ENCODE peak calls at places on chromosomes 1 and 21, in five cellular contexts. Q is DND-41, P is heart right ventricle, U is body of pancreas, J is spleen. L is an unnamed sample.
A peak's percentile ranks its signal among the peaks of the same experiment; 100 is the strongest.

GRCh38 chr1:152047954-152048640 is 11.3 kb upstream of the S100A11 start:
- DNase-seq in Q (peak; percentile 90), P (peak; percentile 86), U (peak; percentile 91), J (peak; percentile 97), L (peak; percentile 87)

GRCh38 chr21:46318464-46318845 is 5.2 kb downstream of the C21orf58 start:
- DNase-seq in Q (no peak), P (no peak), U (no peak), J (no peak), L (no peak)

GRCh38 chr21:44985441-44986401 is 45.9 kb downstream of the SLX9 start:
- DNase-seq in Q (no peak), P (peak; percentile 5), U (peak; percentile 8), J (peak; percentile 69), L (peak; percentile 46)

GRCh38 chr1:32464716-32465540 is at the start of gene ZBTB8B:
- DNase-seq in Q (no peak), P (peak; percentile 72), U (peak; percentile 78), J (peak; percentile 79), L (peak; percentile 59)

GRCh38 chr1:184060316-184060715 is 8.8 kb downstream of the TSEN15 start:
- DNase-seq in Q (no peak), P (no peak), U (no peak), J (no peak), L (no peak)

GRCh38 chr1:39394598-39394997 is 96.8 kb upstream of the BMP8A start:
- DNase-seq in Q (no peak), P (no peak), U (peak; percentile 53), J (no peak), L (no peak)

GRCh38 chr1:33462449-33463164 is 9.8 kb upstream of the ZSCAN20 start:
- DNase-seq in Q (no peak), P (no peak), U (no peak), J (no peak), L (no peak)

GRCh38 chr1:234730542-234731370 is 120.8 kb upstream of the IRF2BP2 start:
- DNase-seq in Q (peak; percentile 63), P (no peak), U (no peak), J (no peak), L (no peak)

GRCh38 chr1:164155337-164155850 is 403.6 kb upstream of the PBX1 start:
- DNase-seq in Q (no peak), P (no peak), U (no peak), J (no peak), L (no peak)

GRCh38 chr1:25246600-25247023 is 642 bp downstream of the RSRP1 start:
- DNase-seq in Q (peak; percentile 42), P (peak; percentile 48), U (peak; percentile 38), J (peak; percentile 91), L (peak; percentile 51)

GRCh38 chr1:221718391-221719277 is 23.3 kb downstream of the DUSP10 start:
- DNase-seq in Q (no peak), P (no peak), U (no peak), J (no peak), L (no peak)

GRCh38 chr1:110150330-110151174 is at the start of gene SLC6A17:
- DNase-seq in Q (no peak), P (no peak), U (peak; percentile 29), J (peak; percentile 58), L (no peak)

GRCh38 chr1:16631248-16632043 is 18.1 kb upstream of the NBPF1 start:
- DNase-seq in Q (peak; percentile 6), P (peak; percentile 15), U (peak; percentile 28), J (peak; percentile 77), L (peak; percentile 75)

GRCh38 chr1:81111818-81112217 is 688.9 kb upstream of the ADGRL2 start:
- DNase-seq in Q (no peak), P (no peak), U (no peak), J (no peak), L (no peak)

GRCh38 chr1:37177230-37177864 is 143.0 kb upstream of the GRIK3 start:
- DNase-seq in Q (peak; percentile 30), P (no peak), U (peak; percentile 19), J (no peak), L (no peak)

GRCh38 chr1:202105571-202106339 is 17.0 kb upstream of the GPR37L1 start:
- DNase-seq in Q (no peak), P (peak; percentile 18), U (peak; percentile 65), J (no peak), L (no peak)

GRCh38 chr1:85612704-85613361 is 32.3 kb downstream of the CCN1 start:
- DNase-seq in Q (no peak), P (no peak), U (peak; percentile 36), J (no peak), L (no peak)

GRCh38 chr1:100404816-100405215 is 52.5 kb downstream of the CDC14A start:
- DNase-seq in Q (no peak), P (no peak), U (no peak), J (no peak), L (no peak)

GRCh38 chr1:28577738-28578536 is 14.1 kb upstream of the RAB42 start:
- DNase-seq in Q (no peak), P (no peak), U (no peak), J (no peak), L (no peak)

GRCh38 chr1:46448109-46448911 is 41.3 kb upstream of the DMBX1 start:
- DNase-seq in Q (no peak), P (peak; percentile 27), U (no peak), J (no peak), L (no peak)

GRCh38 chr1:234315091-234315541 is 58.1 kb upstream of the COA6 start:
- DNase-seq in Q (peak; percentile 48), P (no peak), U (no peak), J (no peak), L (no peak)

GRCh38 chr1:54996869-54997710 is 1.6 kb upstream of the BSND start:
- DNase-seq in Q (no peak), P (no peak), U (no peak), J (no peak), L (no peak)

GRCh38 chr1:165641276-165641987 is 10.4 kb downstream of the MGST3 start:
- DNase-seq in Q (no peak), P (no peak), U (no peak), J (no peak), L (no peak)

GRCh38 chr1:91091812-91092211 is 70.0 kb upstream of the ZNF644 start:
- DNase-seq in Q (no peak), P (no peak), U (no peak), J (no peak), L (no peak)

GRCh38 chr1:150065184-150065871 is 2.2 kb upstream of the VPS45 start:
- DNase-seq in Q (no peak), P (no peak), U (no peak), J (no peak), L (no peak)

GRCh38 chr1:153954826-153955225 is 3.6 kb downstream of the CRTC2 start:
- DNase-seq in Q (no peak), P (peak; percentile 2), U (no peak), J (no peak), L (no peak)

GRCh38 chr1:11355594-11356467 is 82.8 kb downstream of the UBIAD1 start:
- DNase-seq in Q (peak; percentile 29), P (no peak), U (no peak), J (no peak), L (no peak)

GRCh38 chr1:64845831-64846425 is 101.1 kb downstream of the RAVER2 start:
- DNase-seq in Q (no peak), P (no peak), U (no peak), J (no peak), L (no peak)

GRCh38 chr1:38026592-38027200 is 14.2 kb downstream of the UTP11 start:
- DNase-seq in Q (no peak), P (peak; percentile 35), U (peak; percentile 67), J (no peak), L (no peak)

GRCh38 chr1:82371844-82372498 is 571.2 kb downstream of the ADGRL2 start:
- DNase-seq in Q (no peak), P (no peak), U (no peak), J (no peak), L (no peak)

GRCh38 chr1:82373710-82374109 is 573.0 kb downstream of the ADGRL2 start:
- DNase-seq in Q (no peak), P (no peak), U (no peak), J (no peak), L (no peak)

GRCh38 chr1:82377201-82377884 is 576.6 kb downstream of the ADGRL2 start:
- DNase-seq in Q (no peak), P (no peak), U (no peak), J (no peak), L (no peak)
- TF ChIP-seq CTCF in Q (no peak), P (no peak), U (no peak), J (no peak), L (no peak)

GRCh38 chr1:118564961-118565360 is 379.9 kb upstream of the SPAG17 start:
- DNase-seq in Q (no peak), P (no peak), U (no peak), J (no peak), L (no peak)

DNA sequence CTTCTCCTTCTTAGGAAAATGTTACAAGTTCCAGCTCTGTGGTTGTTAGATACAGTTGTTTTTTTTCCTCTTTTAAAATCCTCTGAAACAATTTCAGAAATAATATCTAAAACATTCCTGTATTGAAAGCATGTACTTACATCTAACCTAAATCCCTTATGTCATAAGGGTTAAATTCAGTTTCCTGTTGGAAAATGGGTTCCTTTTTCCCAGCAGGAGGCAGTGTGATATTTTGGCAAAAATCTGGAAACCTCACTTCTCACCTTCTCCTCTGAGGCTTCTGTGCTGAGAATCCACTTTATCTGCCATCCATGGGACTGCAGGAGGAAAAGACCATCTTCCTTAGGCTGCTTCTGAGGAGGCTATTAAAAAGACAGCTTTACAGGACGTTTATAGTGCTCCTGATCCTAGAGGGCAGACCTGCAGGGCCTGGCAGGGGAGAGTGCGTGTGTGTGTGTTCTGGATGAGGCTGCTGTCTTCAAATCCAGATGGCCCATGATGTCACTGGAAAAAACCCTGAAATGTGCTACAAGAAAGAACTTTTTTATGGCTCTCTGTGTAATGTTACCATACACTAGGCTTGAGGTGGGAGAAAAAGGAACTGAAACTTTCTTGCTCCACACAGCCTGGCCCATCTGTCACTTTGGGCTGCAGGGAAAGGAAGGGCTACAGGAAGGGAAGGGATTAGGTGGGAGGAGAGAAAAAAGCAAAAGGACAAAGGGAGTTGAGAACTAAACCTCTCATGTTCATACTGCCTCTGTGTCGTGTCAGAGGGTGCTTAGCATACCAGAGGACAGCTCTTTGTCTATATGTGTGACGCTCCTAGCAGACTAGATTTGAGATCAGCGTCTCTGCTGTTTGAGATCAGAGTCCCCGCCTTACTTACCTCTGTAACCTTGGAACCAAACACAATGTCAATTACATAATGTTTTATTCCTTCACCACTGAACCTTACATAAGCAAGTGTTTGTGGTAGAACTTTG is 379.2 kb upstream of the SPAG17 start:
- DNase-seq in Q (no peak), P (no peak), U (no peak), J (no peak), L (no peak)
- TF ChIP-seq CTCF in Q (no peak), P (no peak), U (no peak), J (no peak), L (peak; percentile 16)

GRCh38 chr1:93749894-93750301 is 68.3 kb upstream of the BCAR3 start:
- DNase-seq in Q (peak; percentile 79), P (no peak), U (no peak), J (no peak), L (no peak)
- TF ChIP-seq CTCF in Q (peak; percentile 69), P (peak; percentile 22), U (no peak), J (no peak), L (no peak)

GRCh38 chr1:159854101-159854692 is 8.3 kb downstream of the VSIG8 start:
- DNase-seq in Q (no peak), P (peak; percentile 83), U (peak; percentile 86), J (peak; percentile 87), L (peak; percentile 59)

GRCh38 chr1:159853417-159853816 is 9.0 kb downstream of the VSIG8 start:
- DNase-seq in Q (no peak), P (no peak), U (no peak), J (no peak), L (no peak)

GRCh38 chr1:159855709-159856108 is 6.7 kb downstream of the VSIG8 start:
- DNase-seq in Q (no peak), P (no peak), U (no peak), J (no peak), L (no peak)

GRCh38 chr1:159856576-159856975 is 5.9 kb downstream of the VSIG8 start:
- DNase-seq in Q (no peak), P (no peak), U (no peak), J (no peak), L (no peak)

GRCh38 chr1:159854693-159855192 is 7.7 kb downstream of the VSIG8 start:
- DNase-seq in Q (no peak), P (peak; percentile 91), U (peak; percentile 91), J (peak; percentile 95), L (peak; percentile 76)
- TF ChIP-seq CTCF in Q (no peak), P (no peak), U (no peak), J (no peak), L (no peak)

L was measured in right lobe of liver.